ENCODE peak calls at places on chromosomes 16 and 17, in five cellular contexts. D, X, Z, P and N are unnamed samples.

GRCh38 chr16:54651851-54652770 is 278.6 kb upstream of the IRX5 start:
- DNase-seq in D (no peak), P (no peak), X (no peak), Z (no peak), N (no peak)

GRCh38 chr16:27660507-27660906 is 110.6 kb downstream of the KATNIP start:
- DNase-seq in D (no peak), P (no peak), Z (no peak), X (no peak), N (no peak)

GRCh38 chr17:42291136-42291535 is 2.8 kb downstream of the STAT5A start:
- DNase-seq in Z (no peak), P (no peak), D (no peak), X (no peak), N (no peak)

GRCh38 chr16:74447578-74447977 is 26.3 kb upstream of the CLEC18B start:
- DNase-seq in Z (no peak), X (no peak), D (no peak), P (no peak), N (no peak)

GRCh38 chr17:30832438-30832790 is 648 bp downstream of the ATAD5 start:
- DNase-seq in X (no peak), D (no peak), Z (no peak), P (no peak), N (no peak)

GRCh38 chr17:78421084-78421533 is 42.7 kb downstream of the PGS1 start:
- DNase-seq in Z (no peak), X (no peak), P (no peak), D (no peak), N (no peak)

GRCh38 chr17:55144518-55144917 is 120.2 kb upstream of the HLF start:
- DNase-seq in X (no peak), Z (no peak), D (no peak), P (no peak), N (no peak)

GRCh38 chr16:10338426-10338825 is 47.4 kb upstream of the ATF7IP2 start:
- DNase-seq in Z (no peak), X (no peak), P (no peak), D (no peak), N (no peak)

GRCh38 chr17:40313660-40314556 is 4.9 kb downstream of the RARA start:
- DNase-seq in Z (no peak), P (no peak), X (no peak), D (no peak), N (no peak)

DNA sequence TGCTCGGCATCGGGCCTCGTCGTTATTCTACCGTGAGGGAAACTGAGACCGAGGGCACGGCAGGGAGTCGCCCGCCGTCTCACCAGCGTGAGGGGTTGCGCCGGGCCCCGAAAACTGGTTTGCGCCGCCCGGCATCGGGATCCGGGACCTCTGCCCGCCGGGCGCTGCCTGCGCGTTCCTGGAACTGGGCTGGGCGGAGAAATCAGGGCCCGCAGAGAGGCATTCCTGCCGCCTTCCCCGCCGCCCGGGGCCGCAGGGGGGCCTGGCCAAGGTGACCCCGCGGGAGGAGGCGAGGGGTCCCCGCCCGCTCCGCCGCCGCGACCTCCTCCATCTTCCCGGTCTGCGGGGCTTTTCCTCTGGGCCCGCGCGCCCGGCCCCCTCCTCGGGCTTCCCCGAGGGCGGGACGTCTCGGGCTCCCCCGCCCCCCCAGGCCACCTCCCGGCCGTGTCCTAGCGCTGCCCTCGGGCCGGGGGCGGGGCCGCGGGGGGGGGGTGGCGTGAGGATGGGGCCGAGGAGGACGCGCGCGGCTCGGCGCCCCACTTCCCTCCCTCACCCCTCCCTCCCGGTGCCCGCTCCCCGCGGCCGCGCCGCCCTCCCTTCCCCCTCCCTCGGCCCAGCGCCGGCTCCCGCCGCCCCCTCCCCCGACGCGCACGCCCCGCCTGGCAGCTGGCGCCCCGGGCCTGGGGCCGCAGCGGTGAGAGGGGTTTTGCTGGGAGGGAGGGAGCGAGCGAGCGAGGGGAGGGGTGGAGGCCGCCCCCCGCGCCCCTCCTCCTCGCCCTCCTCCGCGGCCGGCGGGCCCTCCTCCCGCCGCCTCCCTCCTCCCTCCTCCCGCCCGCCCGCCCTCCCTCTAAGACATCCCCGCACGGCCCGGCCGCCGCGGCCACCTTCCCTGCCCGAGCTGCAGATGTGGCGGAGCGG is at the start of gene GLIS2:
- DNase-seq in Z (no peak), D (peak), X (no peak), P (no peak), N (no peak)
- TF ChIP-seq SUZ12 in Z (no peak), D (no peak), X (no peak), P (peak), N (no peak)

GRCh38 chr17:46777943-46778915 is 40.3 kb downstream of the WNT3 start:
- DNase-seq in P (no peak), X (no peak), Z (peak), D (no peak), N (no peak)
- TF ChIP-seq SUZ12 in P (no peak), X (no peak), Z (no peak), D (no peak), N (no peak)

DNA sequence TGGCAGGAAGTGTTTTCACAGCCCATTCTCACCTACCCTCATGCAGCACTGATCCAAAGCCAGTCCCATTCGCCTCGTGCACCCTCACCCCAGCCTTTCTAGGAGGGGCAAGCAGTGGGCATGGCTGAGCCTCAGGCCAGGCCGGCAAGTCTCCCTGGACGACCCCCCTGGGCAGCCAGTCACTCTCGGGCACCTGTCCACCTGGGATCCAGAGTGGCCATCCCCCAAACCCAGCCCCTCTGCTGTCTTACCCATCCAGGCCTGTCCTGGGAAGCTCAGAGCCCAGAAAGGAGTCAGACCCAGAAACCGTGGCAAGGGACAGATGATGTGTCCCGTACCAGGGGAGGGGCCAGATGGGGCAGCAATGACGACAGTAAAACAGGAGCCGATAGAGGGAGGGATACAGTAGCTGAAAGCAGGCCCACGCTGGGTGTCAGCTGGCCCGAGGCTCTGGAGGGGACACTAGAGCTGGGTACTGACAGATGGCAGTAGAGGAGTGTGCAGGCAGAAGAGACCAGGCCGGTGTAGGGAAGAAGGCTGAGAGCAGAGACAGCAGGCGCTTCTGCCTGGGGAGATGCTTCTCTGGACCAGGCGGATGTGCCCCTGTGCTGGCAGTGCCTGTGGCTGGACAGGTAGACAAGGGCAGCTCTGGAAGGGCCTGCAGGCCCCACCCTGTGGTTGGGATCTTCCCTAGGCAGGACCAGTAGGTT is 5.8 kb downstream of the CMTM3 start:
- DNase-seq in D (no peak), X (no peak), P (no peak), Z (no peak), N (no peak)
- TF ChIP-seq SUZ12 in D (no peak), X (no peak), P (no peak), Z (no peak), N (no peak)

GRCh38 chr16:29030086-29030840 is 45.4 kb downstream of the LAT start:
- DNase-seq in X (no peak), Z (no peak), D (no peak), P (no peak), N (no peak)

GRCh38 chr16:29029168-29029994 is 44.5 kb downstream of the LAT start:
- DNase-seq in D (no peak), X (peak), P (no peak), Z (no peak), N (peak)

GRCh38 chr16:29025735-29026134 is 40.9 kb downstream of the LAT start:
- DNase-seq in P (no peak), X (no peak), D (no peak), Z (no peak), N (no peak)

GRCh38 chr16:29025218-29025617 is 40.4 kb downstream of the LAT start:
- DNase-seq in Z (no peak), P (no peak), X (no peak), D (no peak), N (no peak)

GRCh38 chr16:29028457-29029167 is 43.8 kb downstream of the LAT start:
- DNase-seq in P (no peak), Z (no peak), D (no peak), X (no peak), N (no peak)
- TF ChIP-seq SUZ12 in P (no peak), Z (no peak), D (no peak), X (no peak), N (no peak)

GRCh38 chr17:2337811-2338657 is 733 bp downstream of the SGSM2 start:
- DNase-seq in P (no peak), X (no peak), D (peak), Z (peak), N (no peak)
- TF ChIP-seq SUZ12 in P (no peak), X (no peak), D (no peak), Z (no peak), N (no peak)

GRCh38 chr17:16943541-16944333 is 28.2 kb downstream of the TNFRSF13B start:
- DNase-seq in X (no peak), Z (no peak), P (no peak), D (no peak), N (no peak)

GRCh38 chr17:16944334-16945140 is 27.4 kb downstream of the TNFRSF13B start:
- DNase-seq in P (no peak), X (no peak), Z (no peak), D (no peak), N (no peak)

GRCh38 chr17:16943032-16943352 is 28.9 kb downstream of the TNFRSF13B start:
- DNase-seq in X (no peak), Z (no peak), D (no peak), P (no peak), N (no peak)

GRCh38 chr17:16945513-16946201 is 26.3 kb downstream of the TNFRSF13B start:
- DNase-seq in D (peak), Z (no peak), X (no peak), P (no peak), N (peak)

GRCh38 chr17:16945141-16945493 is 26.8 kb downstream of the TNFRSF13B start:
- DNase-seq in Z (no peak), P (no peak), D (no peak), X (no peak), N (no peak)
- TF ChIP-seq SUZ12 in Z (no peak), P (no peak), D (no peak), X (no peak), N (no peak)

GRCh38 chr16:30051518-30051917 is 14.0 kb upstream of the ALDOA start:
- DNase-seq in Z (no peak), D (no peak), X (no peak), P (no peak), N (no peak)
- TF ChIP-seq SUZ12 in Z (no peak), D (no peak), X (no peak), P (no peak), N (no peak)

DNA sequence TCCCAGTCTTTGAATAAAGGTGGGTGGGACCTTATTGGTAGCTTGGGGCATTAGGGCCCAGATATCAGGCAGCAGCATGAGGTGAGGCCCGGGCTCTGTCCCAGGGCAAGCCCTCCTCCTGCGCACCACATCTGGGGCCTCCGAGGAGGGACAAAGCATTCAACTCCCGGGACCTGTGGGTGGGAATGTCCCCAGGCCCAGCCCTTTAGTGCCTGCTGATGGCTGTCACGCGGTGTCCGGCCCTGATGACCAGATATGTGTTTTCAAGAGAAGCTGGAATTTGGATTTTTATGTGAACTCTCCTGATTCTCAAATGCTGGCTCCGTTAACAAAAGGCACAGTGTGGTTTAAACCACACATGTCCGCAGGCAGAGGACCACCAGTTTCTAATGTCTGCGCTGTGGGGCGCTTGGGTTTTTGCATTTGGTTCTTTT is 30.5 kb downstream of the RAI1 start:
- DNase-seq in Z (peak), X (no peak), P (no peak), D (no peak), N (no peak)
- TF ChIP-seq SUZ12 in Z (no peak), X (no peak), P (no peak), D (no peak), N (no peak)